ENCODE peak calls at places on chromosomes 13 and 19, in eight cellular contexts. One of them, this sample, is unnamed.

GRCh38 chr13:112965573-112966115 is 3.4 kb upstream of the MCF2L start:
- DNase-seq in GM12865: no peak
- DNase-seq in Peyer's patch: no peak
- DNase-seq in esophagus squamous epithelium: no peak
- DNase-seq in tibial nerve: no peak
- DNase-seq in fibroblast of the aortic adventitia: no peak
- DNase-seq in mesothelial cell of epicardium: no peak
- DNase-seq in AG10803: no peak
- DNase-seq in this sample: no peak

GRCh38 chr13:67094952-67095351 is 135.2 kb downstream of the PCDH9 start:
- DNase-seq in esophagus squamous epithelium: no peak
- DNase-seq in mesothelial cell of epicardium: no peak
- DNase-seq in Peyer's patch: no peak
- DNase-seq in GM12865: no peak
- DNase-seq in tibial nerve: no peak
- DNase-seq in fibroblast of the aortic adventitia: no peak
- DNase-seq in AG10803: no peak
- DNase-seq in this sample: no peak

GRCh38 chr13:85528578-85529215 is 270.5 kb downstream of the SLITRK6 start:
- DNase-seq in AG10803: peak
- DNase-seq in tibial nerve: no peak
- DNase-seq in esophagus squamous epithelium: no peak
- DNase-seq in Peyer's patch: no peak
- DNase-seq in mesothelial cell of epicardium: no peak
- DNase-seq in fibroblast of the aortic adventitia: peak
- DNase-seq in GM12865: no peak
- DNase-seq in this sample: no peak

GRCh38 chr19:35000647-35001501 is 751 bp downstream of the GRAMD1A start:
- DNase-seq in fibroblast of the aortic adventitia: peak
- DNase-seq in GM12865: peak
- DNase-seq in AG10803: peak
- DNase-seq in tibial nerve: no peak
- DNase-seq in Peyer's patch: peak
- DNase-seq in esophagus squamous epithelium: no peak
- DNase-seq in mesothelial cell of epicardium: no peak
- DNase-seq in this sample: no peak

GRCh38 chr13:20969182-20969581 is 66.6 kb upstream of the XPO4 start:
- DNase-seq in AG10803: peak
- DNase-seq in esophagus squamous epithelium: no peak
- DNase-seq in Peyer's patch: no peak
- DNase-seq in GM12865: peak
- DNase-seq in mesothelial cell of epicardium: no peak
- DNase-seq in fibroblast of the aortic adventitia: peak
- DNase-seq in tibial nerve: no peak
- DNase-seq in this sample: no peak

GRCh38 chr19:3028305-3029069 is 593 bp downstream of the TLE2 start:
- DNase-seq in fibroblast of the aortic adventitia: no peak
- DNase-seq in tibial nerve: no peak
- DNase-seq in GM12865: no peak
- DNase-seq in AG10803: no peak
- DNase-seq in esophagus squamous epithelium: no peak
- DNase-seq in Peyer's patch: no peak
- DNase-seq in mesothelial cell of epicardium: no peak
- DNase-seq in this sample: no peak

GRCh38 chr13:22883262-22883840 is 297.4 kb upstream of the SGCG start:
- DNase-seq in mesothelial cell of epicardium: no peak
- DNase-seq in Peyer's patch: no peak
- DNase-seq in AG10803: no peak
- DNase-seq in esophagus squamous epithelium: no peak
- DNase-seq in GM12865: peak
- DNase-seq in fibroblast of the aortic adventitia: no peak
- DNase-seq in tibial nerve: no peak
- DNase-seq in this sample: no peak

GRCh38 chr13:105090244-105090643 is 1445.2 kb downstream of the EFNB2 start:
- DNase-seq in GM12865: no peak
- DNase-seq in Peyer's patch: no peak
- DNase-seq in AG10803: no peak
- DNase-seq in tibial nerve: no peak
- DNase-seq in mesothelial cell of epicardium: no peak
- DNase-seq in esophagus squamous epithelium: no peak
- DNase-seq in fibroblast of the aortic adventitia: peak
- DNase-seq in this sample: no peak

GRCh38 chr13:42329239-42329638 is 57.3 kb downstream of the AKAP11 start:
- DNase-seq in fibroblast of the aortic adventitia: no peak
- DNase-seq in AG10803: no peak
- DNase-seq in Peyer's patch: no peak
- DNase-seq in esophagus squamous epithelium: no peak
- DNase-seq in tibial nerve: no peak
- DNase-seq in mesothelial cell of epicardium: no peak
- DNase-seq in GM12865: no peak
- DNase-seq in this sample: no peak

GRCh38 chr13:27463500-27463899 is 13.1 kb upstream of the MTIF3 start:
- DNase-seq in mesothelial cell of epicardium: no peak
- DNase-seq in tibial nerve: no peak
- DNase-seq in Peyer's patch: no peak
- DNase-seq in GM12865: no peak
- DNase-seq in fibroblast of the aortic adventitia: no peak
- DNase-seq in AG10803: no peak
- DNase-seq in esophagus squamous epithelium: no peak
- DNase-seq in this sample: no peak

GRCh38 chr19:31419871-31420430 is 70.7 kb upstream of the TSHZ3 start:
- DNase-seq in tibial nerve: no peak
- DNase-seq in fibroblast of the aortic adventitia: no peak
- DNase-seq in mesothelial cell of epicardium: no peak
- DNase-seq in Peyer's patch: no peak
- DNase-seq in AG10803: no peak
- DNase-seq in esophagus squamous epithelium: no peak
- DNase-seq in GM12865: no peak
- DNase-seq in this sample: no peak

GRCh38 chr19:1000095-1000494 is at the start of gene GRIN3B:
- DNase-seq in GM12865: peak
- DNase-seq in fibroblast of the aortic adventitia: peak
- DNase-seq in esophagus squamous epithelium: no peak
- DNase-seq in Peyer's patch: peak
- DNase-seq in tibial nerve: no peak
- DNase-seq in mesothelial cell of epicardium: peak
- DNase-seq in AG10803: peak
- DNase-seq in this sample: no peak

GRCh38 chr19:20558011-20558410 is 7.6 kb downstream of the ZNF737 start:
- DNase-seq in tibial nerve: no peak
- DNase-seq in Peyer's patch: no peak
- DNase-seq in fibroblast of the aortic adventitia: no peak
- DNase-seq in GM12865: no peak
- DNase-seq in esophagus squamous epithelium: no peak
- DNase-seq in AG10803: no peak
- DNase-seq in mesothelial cell of epicardium: no peak
- DNase-seq in this sample: no peak

GRCh38 chr13:94640676-94641075 is 39.0 kb downstream of the GPR180 start:
- DNase-seq in AG10803: peak
- DNase-seq in GM12865: no peak
- DNase-seq in fibroblast of the aortic adventitia: peak
- DNase-seq in tibial nerve: no peak
- DNase-seq in mesothelial cell of epicardium: no peak
- DNase-seq in esophagus squamous epithelium: no peak
- DNase-seq in Peyer's patch: no peak
- DNase-seq in this sample: no peak

GRCh38 chr13:109867766-109868165 is 81.4 kb upstream of the IRS2 start:
- DNase-seq in AG10803: no peak
- DNase-seq in Peyer's patch: no peak
- DNase-seq in esophagus squamous epithelium: no peak
- DNase-seq in GM12865: no peak
- DNase-seq in mesothelial cell of epicardium: no peak
- DNase-seq in fibroblast of the aortic adventitia: no peak
- DNase-seq in tibial nerve: no peak
- DNase-seq in this sample: no peak

GRCh38 chr19:23547816-23548430 is 139.1 kb downstream of the ZNF675 start:
- DNase-seq in fibroblast of the aortic adventitia: no peak
- DNase-seq in AG10803: no peak
- DNase-seq in mesothelial cell of epicardium: no peak
- DNase-seq in esophagus squamous epithelium: no peak
- DNase-seq in tibial nerve: no peak
- DNase-seq in Peyer's patch: no peak
- DNase-seq in GM12865: no peak
- DNase-seq in this sample: no peak

GRCh38 chr19:38837304-38837626 is 5.7 kb upstream of the ECH1 start:
- DNase-seq in mesothelial cell of epicardium: no peak
- DNase-seq in tibial nerve: no peak
- DNase-seq in Peyer's patch: no peak
- DNase-seq in esophagus squamous epithelium: no peak
- DNase-seq in AG10803: no peak
- DNase-seq in GM12865: no peak
- DNase-seq in fibroblast of the aortic adventitia: no peak
- DNase-seq in this sample: no peak

GRCh38 chr19:38838986-38839761 is 7.6 kb upstream of the ECH1 start:
- DNase-seq in GM12865: no peak
- DNase-seq in tibial nerve: no peak
- DNase-seq in mesothelial cell of epicardium: no peak
- DNase-seq in AG10803: no peak
- DNase-seq in Peyer's patch: no peak
- DNase-seq in fibroblast of the aortic adventitia: no peak
- DNase-seq in esophagus squamous epithelium: no peak
- DNase-seq in this sample: no peak

GRCh38 chr19:38839816-38840582 is 8.4 kb upstream of the ECH1 start:
- DNase-seq in GM12865: no peak
- DNase-seq in esophagus squamous epithelium: no peak
- DNase-seq in Peyer's patch: no peak
- DNase-seq in fibroblast of the aortic adventitia: no peak
- DNase-seq in mesothelial cell of epicardium: no peak
- DNase-seq in AG10803: no peak
- DNase-seq in tibial nerve: no peak
- DNase-seq in this sample: no peak

GRCh38 chr19:38837656-38838121 is 6.1 kb upstream of the ECH1 start:
- DNase-seq in mesothelial cell of epicardium: no peak
- DNase-seq in AG10803: no peak
- DNase-seq in tibial nerve: no peak
- DNase-seq in esophagus squamous epithelium: no peak
- DNase-seq in Peyer's patch: no peak
- DNase-seq in fibroblast of the aortic adventitia: no peak
- DNase-seq in GM12865: no peak
- DNase-seq in this sample: no peak

GRCh38 chr19:38838208-38838985 is 6.8 kb upstream of the ECH1 start:
- DNase-seq in esophagus squamous epithelium: no peak
- DNase-seq in GM12865: no peak
- DNase-seq in Peyer's patch: no peak
- DNase-seq in tibial nerve: no peak
- DNase-seq in mesothelial cell of epicardium: no peak
- DNase-seq in AG10803: no peak
- DNase-seq in fibroblast of the aortic adventitia: no peak
- DNase-seq in this sample: no peak
- TF ChIP-seq CTCF in esophagus squamous epithelium: peak
- TF ChIP-seq CTCF in GM12865: no peak
- TF ChIP-seq CTCF in Peyer's patch: no peak
- TF ChIP-seq CTCF in tibial nerve: no peak
- TF ChIP-seq CTCF in mesothelial cell of epicardium: no peak
- TF ChIP-seq CTCF in AG10803: no peak
- TF ChIP-seq CTCF in fibroblast of the aortic adventitia: no peak
- TF ChIP-seq CTCF in this sample: no peak

GRCh38 chr19:5663904-5664303 is 16.4 kb downstream of the MICOS13 start:
- DNase-seq in Peyer's patch: no peak
- DNase-seq in esophagus squamous epithelium: no peak
- DNase-seq in mesothelial cell of epicardium: no peak
- DNase-seq in GM12865: no peak
- DNase-seq in tibial nerve: no peak
- DNase-seq in AG10803: no peak
- DNase-seq in fibroblast of the aortic adventitia: no peak
- DNase-seq in this sample: no peak

GRCh38 chr19:5667751-5668271 is 12.5 kb downstream of the MICOS13 start:
- DNase-seq in esophagus squamous epithelium: no peak
- DNase-seq in mesothelial cell of epicardium: no peak
- DNase-seq in Peyer's patch: no peak
- DNase-seq in GM12865: no peak
- DNase-seq in AG10803: no peak
- DNase-seq in fibroblast of the aortic adventitia: no peak
- DNase-seq in tibial nerve: no peak
- DNase-seq in this sample: no peak

GRCh38 chr19:5664515-5664914 is 15.8 kb downstream of the MICOS13 start:
- DNase-seq in Peyer's patch: no peak
- DNase-seq in AG10803: no peak
- DNase-seq in esophagus squamous epithelium: no peak
- DNase-seq in tibial nerve: no peak
- DNase-seq in GM12865: no peak
- DNase-seq in mesothelial cell of epicardium: no peak
- DNase-seq in fibroblast of the aortic adventitia: no peak
- DNase-seq in this sample: no peak

GRCh38 chr19:5666921-5667610 is 13.2 kb downstream of the MICOS13 start:
- DNase-seq in fibroblast of the aortic adventitia: no peak
- DNase-seq in esophagus squamous epithelium: no peak
- DNase-seq in tibial nerve: no peak
- DNase-seq in AG10803: no peak
- DNase-seq in mesothelial cell of epicardium: no peak
- DNase-seq in GM12865: no peak
- DNase-seq in Peyer's patch: no peak
- DNase-seq in this sample: no peak

GRCh38 chr19:5665781-5666513 is 14.4 kb downstream of the MICOS13 start:
- DNase-seq in Peyer's patch: no peak
- DNase-seq in GM12865: peak
- DNase-seq in fibroblast of the aortic adventitia: peak
- DNase-seq in tibial nerve: no peak
- DNase-seq in AG10803: peak
- DNase-seq in esophagus squamous epithelium: no peak
- DNase-seq in mesothelial cell of epicardium: no peak
- DNase-seq in this sample: no peak
- TF ChIP-seq CTCF in Peyer's patch: no peak
- TF ChIP-seq CTCF in GM12865: no peak
- TF ChIP-seq CTCF in fibroblast of the aortic adventitia: peak
- TF ChIP-seq CTCF in tibial nerve: no peak
- TF ChIP-seq CTCF in AG10803: peak
- TF ChIP-seq CTCF in esophagus squamous epithelium: no peak
- TF ChIP-seq CTCF in mesothelial cell of epicardium: no peak
- TF ChIP-seq CTCF in this sample: no peak

GRCh38 chr13:99265823-99266426 is 7.7 kb upstream of the GPR18 start:
- DNase-seq in tibial nerve: no peak
- DNase-seq in mesothelial cell of epicardium: no peak
- DNase-seq in fibroblast of the aortic adventitia: peak
- DNase-seq in esophagus squamous epithelium: no peak
- DNase-seq in Peyer's patch: no peak
- DNase-seq in AG10803: peak
- DNase-seq in GM12865: peak
- DNase-seq in this sample: no peak
- TF ChIP-seq CTCF in tibial nerve: peak
- TF ChIP-seq CTCF in mesothelial cell of epicardium: no peak
- TF ChIP-seq CTCF in fibroblast of the aortic adventitia: peak
- TF ChIP-seq CTCF in esophagus squamous epithelium: peak
- TF ChIP-seq CTCF in Peyer's patch: peak
- TF ChIP-seq CTCF in AG10803: peak
- TF ChIP-seq CTCF in GM12865: peak
- TF ChIP-seq CTCF in this sample: peak

GRCh38 chr19:7004313-7004931 is 16.8 kb downstream of the MBD3L2B start:
- DNase-seq in Peyer's patch: no peak
- DNase-seq in tibial nerve: no peak
- DNase-seq in mesothelial cell of epicardium: no peak
- DNase-seq in fibroblast of the aortic adventitia: peak
- DNase-seq in GM12865: no peak
- DNase-seq in esophagus squamous epithelium: no peak
- DNase-seq in AG10803: peak
- DNase-seq in this sample: no peak
- TF ChIP-seq CTCF in Peyer's patch: no peak
- TF ChIP-seq CTCF in tibial nerve: no peak
- TF ChIP-seq CTCF in mesothelial cell of epicardium: peak
- TF ChIP-seq CTCF in fibroblast of the aortic adventitia: peak
- TF ChIP-seq CTCF in GM12865: no peak
- TF ChIP-seq CTCF in esophagus squamous epithelium: no peak
- TF ChIP-seq CTCF in AG10803: peak
- TF ChIP-seq CTCF in this sample: peak

GRCh38 chr19:10230904-10231623 is at the start of gene S1PR2:
- DNase-seq in mesothelial cell of epicardium: peak
- DNase-seq in esophagus squamous epithelium: no peak
- DNase-seq in AG10803: peak
- DNase-seq in fibroblast of the aortic adventitia: peak
- DNase-seq in tibial nerve: peak
- DNase-seq in Peyer's patch: peak
- DNase-seq in GM12865: peak
- DNase-seq in this sample: peak
- TF ChIP-seq CTCF in mesothelial cell of epicardium: no peak
- TF ChIP-seq CTCF in esophagus squamous epithelium: no peak
- TF ChIP-seq CTCF in AG10803: no peak
- TF ChIP-seq CTCF in fibroblast of the aortic adventitia: no peak
- TF ChIP-seq CTCF in tibial nerve: peak
- TF ChIP-seq CTCF in Peyer's patch: no peak
- TF ChIP-seq CTCF in GM12865: peak
- TF ChIP-seq CTCF in this sample: no peak

This sample was measured in osteocyte.